ENCODE peak calls at places on chromosomes 1 and 21, in nine cellular contexts. W, V, E, D, X, J, R, A and N are unnamed samples.

GRCh38 chr1:201827321-201828281 is 1.4 kb upstream of the IPO9 start:
- DNase-seq in W (no peak), V (no peak), E (no peak), D (peak; percentile 41), X (no peak), J (no peak), R (peak; percentile 20), A (no peak), N (no peak)

GRCh38 chr1:239912471-239912870 is 179.2 kb upstream of the FMN2 start:
- DNase-seq in W (no peak), V (peak; percentile 93), E (no peak), D (no peak), X (no peak), J (peak; percentile 49), R (peak; percentile 4), A (no peak), N (no peak)

GRCh38 chr1:229254910-229255541 is 15.9 kb upstream of the RAB4A start:
- DNase-seq in W (no peak), V (peak; percentile 74), E (peak; percentile 65), D (peak; percentile 65), X (no peak), J (peak; percentile 50), R (no peak), A (no peak), N (no peak)

GRCh38 chr1:1430114-1430982 is 5.1 kb upstream of the VWA1 start:
- DNase-seq in W (peak; percentile 78), V (no peak), E (peak; percentile 74), D (peak; percentile 83), X (peak; percentile 84), J (no peak), R (peak; percentile 67), A (no peak), N (no peak)

GRCh38 chr1:119286587-119287181 is 81.9 kb upstream of the HAO2 start:
- DNase-seq in W (no peak), V (peak; percentile 70), E (peak; percentile 90), D (peak; percentile 33), X (peak; percentile 13), J (peak; percentile 48), R (peak; percentile 39), A (peak; percentile 55), N (no peak)

GRCh38 chr1:51170342-51170741 is 65.7 kb upstream of the RNF11 start:
- DNase-seq in W (no peak), V (peak; percentile 89), E (no peak), D (peak; percentile 78), X (no peak), J (no peak), R (no peak), A (no peak), N (no peak)

GRCh38 chr1:228487336-228488106 is at the start of gene RNF187:
- DNase-seq in W (peak; percentile 86), V (no peak), E (no peak), D (peak; percentile 38), X (peak; percentile 92), J (peak; percentile 91), R (no peak), A (peak; percentile 93), N (peak; percentile 83)

GRCh38 chr1:184773762-184774320 is 19.2 kb upstream of the EDEM3 start:
- DNase-seq in W (no peak), V (no peak), E (no peak), D (no peak), X (peak; percentile 51), J (no peak), R (no peak), A (no peak), N (no peak)

GRCh38 chr1:89347296-89347695 is 16.6 kb upstream of the GBP6 start:
- DNase-seq in W (no peak), V (no peak), E (no peak), D (no peak), X (no peak), J (no peak), R (no peak), A (no peak), N (no peak)

GRCh38 chr1:21864730-21865129 is 52.7 kb downstream of the LDLRAD2 start:
- DNase-seq in W (no peak), V (no peak), E (no peak), D (no peak), X (no peak), J (no peak), R (no peak), A (no peak), N (no peak)

GRCh38 chr21:14773777-14774345 is 227.7 kb upstream of the SAMSN1 start:
- DNase-seq in W (peak; percentile 61), V (peak; percentile 72), E (peak; percentile 90), D (peak; percentile 47), X (peak; percentile 65), J (peak; percentile 69), R (peak; percentile 19), A (peak; percentile 20), N (peak; percentile 58)

GRCh38 chr1:21932127-21932526 is 5.0 kb downstream of the HSPG2 start:
- DNase-seq in W (peak; percentile 90), V (peak; percentile 59), E (no peak), D (peak; percentile 89), X (no peak), J (no peak), R (no peak), A (no peak), N (no peak)

GRCh38 chr1:230284891-230285290 is 141.2 kb downstream of the PGBD5 start:
- DNase-seq in W (no peak), V (no peak), E (no peak), D (no peak), X (no peak), J (no peak), R (no peak), A (no peak), N (no peak)

GRCh38 chr1:58353168-58353567 is 193.4 kb downstream of the OMA1 start:
- DNase-seq in W (no peak), V (no peak), E (no peak), D (no peak), X (no peak), J (no peak), R (no peak), A (no peak), N (no peak)

GRCh38 chr21:16250282-16250681 is 520.5 kb downstream of the USP25 start:
- DNase-seq in W (no peak), V (no peak), E (no peak), D (no peak), X (no peak), J (no peak), R (no peak), A (no peak), N (no peak)

GRCh38 chr1:154445040-154445472 is 39.9 kb downstream of the IL6R start:
- DNase-seq in W (no peak), V (peak; percentile 65), E (no peak), D (peak; percentile 26), X (no peak), J (peak; percentile 73), R (peak; percentile 81), A (peak; percentile 72), N (no peak)

GRCh38 chr1:84668185-84668584 is 22.1 kb downstream of the SSX2IP start:
- DNase-seq in W (no peak), V (peak; percentile 33), E (peak; percentile 50), D (peak; percentile 33), X (no peak), J (no peak), R (no peak), A (no peak), N (no peak)

DNA sequence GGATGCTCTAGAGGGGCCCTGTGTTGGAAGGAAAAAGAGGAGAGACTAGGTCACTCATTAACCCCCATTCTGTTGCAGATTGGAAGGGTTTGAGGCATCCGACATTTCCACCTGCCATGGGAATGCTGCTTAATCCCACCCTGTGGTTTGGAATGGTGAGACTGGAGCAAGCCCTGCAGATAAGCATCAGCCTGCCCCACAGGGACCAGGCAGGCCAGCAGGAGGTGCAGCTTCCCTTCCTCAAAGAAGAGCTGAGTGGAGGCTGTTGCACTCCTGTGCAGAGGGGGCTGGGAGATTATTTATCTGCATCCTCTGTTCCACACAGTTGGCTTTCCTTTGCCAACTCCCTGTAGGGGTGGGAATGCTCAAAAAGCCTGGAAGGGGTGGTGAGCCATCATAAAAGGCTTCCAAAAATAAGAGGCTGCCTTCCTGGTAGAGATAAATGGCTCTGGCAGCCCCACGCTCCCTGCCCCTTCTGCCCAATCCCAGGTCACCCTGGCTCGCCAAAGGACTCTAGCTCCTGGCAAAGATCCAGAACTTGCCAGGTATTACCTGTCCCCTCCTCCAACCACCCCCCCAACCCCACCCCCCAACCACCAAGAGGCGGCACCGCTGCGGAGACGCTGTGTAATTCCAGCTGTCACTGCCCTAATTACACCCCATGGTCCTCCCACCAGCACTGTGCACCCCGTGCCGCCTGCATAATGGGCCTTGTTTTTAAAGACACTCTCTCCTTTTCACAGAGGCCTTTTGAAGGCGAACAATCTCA is 83.0 kb upstream of the ZC3H12A start:
- DNase-seq in W (no peak), V (no peak), E (peak; percentile 53), D (no peak), X (no peak), J (no peak), R (no peak), A (no peak), N (no peak)
- TF ChIP-seq CTCF in W (no peak), V (no peak), E (peak; percentile 43), D (no peak), X (no peak), J (no peak), R (no peak), A (no peak), N (no peak)

DNA sequence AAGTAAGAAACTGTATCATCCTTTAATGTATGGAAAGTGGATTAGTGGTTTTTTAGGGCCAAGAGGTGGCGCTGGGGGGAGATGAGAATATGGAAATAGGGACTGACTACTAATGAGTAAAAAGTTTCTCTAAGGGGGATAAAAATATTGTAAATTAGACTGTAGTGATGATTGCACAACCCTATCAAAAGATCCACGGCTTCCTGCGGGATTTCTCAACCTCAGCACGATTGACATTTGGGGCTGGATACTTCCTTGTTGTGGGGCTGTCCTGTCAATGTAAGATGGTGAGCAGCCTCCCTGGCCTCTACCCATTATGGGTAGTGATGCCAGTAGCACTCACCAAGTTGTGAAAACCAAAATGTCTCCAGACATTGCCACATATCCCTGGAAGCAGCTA is 36.0 kb upstream of the PRDM2 start:
- DNase-seq in W (no peak), V (peak; percentile 43), E (no peak), D (peak; percentile 3), X (no peak), J (no peak), R (no peak), A (no peak), N (no peak)
- TF ChIP-seq CTCF in W (no peak), V (no peak), E (no peak), D (no peak), X (no peak), J (no peak), R (no peak), A (no peak), N (no peak)

DNA sequence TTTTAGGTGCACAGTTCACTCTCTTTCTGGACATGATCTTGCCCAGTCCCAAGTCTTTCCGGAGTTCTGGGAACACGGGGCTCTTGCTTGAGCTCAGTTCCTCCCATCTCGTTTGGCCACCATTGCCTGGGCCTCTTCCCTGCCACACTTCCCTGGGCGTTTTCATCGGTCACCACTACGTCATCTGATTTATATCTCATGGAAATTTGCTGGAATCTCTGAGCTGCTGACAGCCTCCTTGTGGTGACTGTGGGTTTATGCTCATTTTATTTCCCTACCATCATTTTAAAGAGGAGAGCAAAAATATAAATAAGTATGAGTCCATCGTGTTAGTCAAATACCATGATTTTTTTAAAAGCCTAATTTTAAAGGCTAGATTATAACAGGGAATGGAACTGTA is 449.1 kb upstream of the KAZN start:
- DNase-seq in W (no peak), V (peak; percentile 37), E (peak; percentile 40), D (no peak), X (no peak), J (no peak), R (no peak), A (no peak), N (no peak)
- TF ChIP-seq CTCF in W (no peak), V (peak; percentile 8), E (peak; percentile 53), D (no peak), X (no peak), J (no peak), R (peak; percentile 19), A (no peak), N (no peak)

GRCh38 chr1:112508242-112509004 is at the start of gene WNT2B:
- DNase-seq in W (no peak), V (peak; percentile 23), E (peak; percentile 89), D (no peak), X (peak; percentile 36), J (peak; percentile 10), R (no peak), A (peak; percentile 79), N (no peak)
- TF ChIP-seq CTCF in W (no peak), V (no peak), E (no peak), D (no peak), X (no peak), J (no peak), R (no peak), A (no peak), N (no peak)